ENCODE peak calls at places on chromosomes 12 and 14, in seven cellular contexts. A is RPMI7951, U is lung microvascular endothelial cell, H is RPMI8226, J is mesothelial cell of epicardium, I is ecto neural progenitor cell, W is T-cell. N is an unnamed sample.

GRCh38 chr12:15933751-15934150 is 22.6 kb downstream of the DERA start:
- DNase-seq in A (peak), U (no peak), H (no peak), J (no peak), I (no peak), W (no peak), N (no peak)

GRCh38 chr14:90883782-90884181 is 67.6 kb upstream of the TTC7B start:
- DNase-seq in A (no peak), U (no peak), H (no peak), J (no peak), I (no peak), W (no peak), N (no peak)

GRCh38 chr14:66066991-66067788 is 419.0 kb upstream of the CCDC196 start:
- DNase-seq in A (no peak), U (no peak), H (no peak), J (no peak), I (no peak), W (no peak), N (no peak)

GRCh38 chr14:52355016-52355430 is 40.9 kb downstream of the PTGER2 start:
- DNase-seq in A (peak), U (no peak), H (no peak), J (no peak), I (no peak), W (no peak), N (no peak)

GRCh38 chr12:59041241-59042121 is 121.2 kb upstream of the LRIG3 start:
- DNase-seq in A (peak), U (peak), H (no peak), J (no peak), I (no peak), W (no peak), N (no peak)

GRCh38 chr12:6833189-6833890 is 5.1 kb downstream of the P3H3 start:
- DNase-seq in A (no peak), U (no peak), H (no peak), J (no peak), I (no peak), W (no peak), N (no peak)

GRCh38 chr14:102071283-102071998 is 15.4 kb downstream of the HSP90AA1 start:
- DNase-seq in A (peak), U (no peak), H (no peak), J (no peak), I (no peak), W (no peak), N (no peak)

GRCh38 chr12:46915861-46916260 is 90.1 kb upstream of the SLC38A4 start:
- DNase-seq in A (peak), U (no peak), H (no peak), J (no peak), I (no peak), W (no peak), N (no peak)

GRCh38 chr12:100789975-100790374 is 4.6 kb upstream of the ANO4 start:
- DNase-seq in A (no peak), U (no peak), H (no peak), J (no peak), I (no peak), W (no peak), N (no peak)

GRCh38 chr14:80356413-80356812 is 145.1 kb upstream of the DIO2 start:
- DNase-seq in A (peak), U (peak), H (peak), J (no peak), I (no peak), W (no peak), N (no peak)

GRCh38 chr14:96635850-96636249 is 133.7 kb downstream of the PAPOLA start:
- DNase-seq in A (peak), U (no peak), H (no peak), J (peak), I (peak), W (no peak), N (no peak)

GRCh38 chr14:67536087-67536486 is 3.0 kb downstream of the PLEKHH1 start:
- DNase-seq in A (no peak), U (no peak), H (no peak), J (no peak), I (no peak), W (no peak), N (no peak)

GRCh38 chr12:12178545-12178944 is 88.3 kb downstream of the LRP6 start:
- DNase-seq in A (no peak), U (no peak), H (no peak), J (no peak), I (no peak), W (no peak), N (no peak)

GRCh38 chr14:38158468-38158867 is 49.2 kb upstream of the SSTR1 start:
- DNase-seq in A (no peak), U (peak), H (no peak), J (no peak), I (no peak), W (no peak), N (no peak)

GRCh38 chr12:124764870-124765570 is 98.6 kb downstream of the SCARB1 start:
- DNase-seq in A (peak), U (no peak), H (no peak), J (no peak), I (no peak), W (no peak), N (no peak)

GRCh38 chr12:116717466-116718457 is 20.1 kb downstream of the SPRING1 start:
- DNase-seq in A (peak), U (no peak), H (no peak), J (no peak), I (no peak), W (no peak), N (no peak)

GRCh38 chr14:42110167-42110566 is 503.5 kb downstream of the LRFN5 start:
- DNase-seq in A (peak), U (no peak), H (peak), J (no peak), I (no peak), W (no peak), N (no peak)

GRCh38 chr14:85444685-85445084 is 85.3 kb upstream of the FLRT2 start:
- DNase-seq in A (peak), U (no peak), H (peak), J (no peak), I (no peak), W (no peak), N (no peak)

GRCh38 chr12:119870462-119870861 is 6.7 kb downstream of the CIT start:
- DNase-seq in A (peak), U (no peak), H (no peak), J (no peak), I (no peak), W (no peak), N (no peak)

GRCh38 chr12:28033538-28033915 is 61.0 kb upstream of the PTHLH start:
- DNase-seq in A (no peak), U (no peak), H (no peak), J (no peak), I (no peak), W (no peak), N (no peak)

GRCh38 chr14:34354556-34354955 is 107.5 kb downstream of the SPTSSA start:
- DNase-seq in A (peak), U (no peak), H (no peak), J (no peak), I (no peak), W (no peak), N (no peak)

GRCh38 chr12:22042981-22043669 is 2.9 kb upstream of the CMAS start:
- DNase-seq in A (peak), U (no peak), H (no peak), J (no peak), I (no peak), W (no peak), N (no peak)

GRCh38 chr14:64812412-64812811 is 67.3 kb downstream of the SPTB start:
- DNase-seq in A (no peak), U (no peak), H (peak), J (no peak), I (no peak), W (peak), N (peak)

GRCh38 chr12:32025906-32026305 is 66.7 kb downstream of the RESF1 start:
- DNase-seq in A (no peak), U (no peak), H (no peak), J (no peak), I (no peak), W (peak), N (no peak)

GRCh38 chr12:3836641-3837040 is 36.6 kb downstream of the PARP11 start:
- DNase-seq in A (no peak), U (no peak), H (no peak), J (no peak), I (no peak), W (no peak), N (no peak)

GRCh38 chr12:4054643-4055042 is 181.4 kb upstream of the PARP11 start:
- DNase-seq in A (no peak), U (no peak), H (no peak), J (no peak), I (no peak), W (no peak), N (no peak)

GRCh38 chr12:116458492-116458891 is 100.7 kb upstream of the MAP1LC3B2 start:
- DNase-seq in A (no peak), U (no peak), H (no peak), J (no peak), I (no peak), W (no peak), N (no peak)

GRCh38 chr14:57657487-57657886 is 163.8 kb upstream of the CCDC198 start:
- DNase-seq in A (no peak), U (no peak), H (no peak), J (no peak), I (no peak), W (no peak), N (no peak)

GRCh38 chr14:101929946-101930345 is 34.4 kb upstream of the DYNC1H1 start:
- DNase-seq in A (no peak), U (no peak), H (no peak), J (no peak), I (no peak), W (no peak), N (no peak)

GRCh38 chr12:108567974-108568652 is 5.7 kb downstream of the ISCU start:
- DNase-seq in A (no peak), U (peak), H (peak), J (no peak), I (peak), W (no peak), N (no peak)

GRCh38 chr14:90551070-90551704 is 154.4 kb downstream of the CALM1 start:
- DNase-seq in A (no peak), U (no peak), H (no peak), J (no peak), I (no peak), W (no peak), N (no peak)

GRCh38 chr14:73249108-73249507 is 11.8 kb downstream of the PAPLN start:
- DNase-seq in A (no peak), U (no peak), H (no peak), J (no peak), I (no peak), W (no peak), N (no peak)

GRCh38 chr14:76498976-76499375 is 123.0 kb downstream of the ESRRB start:
- DNase-seq in A (no peak), U (no peak), H (no peak), J (no peak), I (no peak), W (no peak), N (no peak)

GRCh38 chr12:6461401-6462233 is 8.9 kb downstream of the VAMP1 start:
- DNase-seq in A (peak), U (peak), H (peak), J (no peak), I (no peak), W (peak), N (no peak)

GRCh38 chr14:105416671-105417070 is 3.0 kb upstream of the MTA1 start:
- DNase-seq in A (no peak), U (no peak), H (no peak), J (no peak), I (no peak), W (no peak), N (no peak)